ENCODE peak calls at places on chromosomes 3 and 15, in ten cellular contexts. M is hepatocyte; D is iPS DF 6.9; B is A673; O is heart right ventricle; T is A549; A is CD8-positive, alpha-beta memory T cell; V is IMR-90; U is upper lobe of right lung; P is ovary. J is an unnamed sample. For H3K4me1, the result is how much of the 10 kb centered on the place peaks cover.

GRCh38 chr3:49020335-49021212 is 1.3 kb upstream of the NDUFAF3 start:
- DNase-seq in M (peak), D (no peak), B (no peak), O (peak), T (no peak), A (no peak), V (no peak), U (peak), P (no peak), J (no peak)

GRCh38 chr3:58508437-58508836 is 16.5 kb downstream of the KCTD6 start:
- DNase-seq in M (no peak), D (no peak), B (no peak), O (no peak), T (no peak), A (no peak), V (no peak), U (no peak), P (no peak), J (no peak)

GRCh38 chr15:89068325-89068784 is 19.9 kb upstream of the ABHD2 start:
- DNase-seq in M (no peak), D (no peak), B (peak), O (no peak), T (peak), A (no peak), V (peak), U (peak), P (peak), J (no peak)

GRCh38 chr15:34304613-34305012 is 33.0 kb downstream of the SLC12A6 start:
- DNase-seq in M (no peak), D (no peak), B (no peak), O (no peak), T (no peak), A (no peak), V (peak), U (no peak), P (no peak), J (no peak)

GRCh38 chr3:161977063-161977462 is 480.5 kb downstream of the OTOL1 start:
- DNase-seq in M (no peak), D (no peak), B (no peak), O (no peak), T (no peak), A (no peak), V (peak), U (no peak), P (no peak), J (no peak)

GRCh38 chr3:181725830-181726229 is 14.1 kb downstream of the SOX2 start:
- DNase-seq in M (no peak), D (no peak), B (no peak), O (no peak), T (no peak), A (no peak), V (no peak), U (no peak), P (no peak), J (no peak)

GRCh38 chr15:76904461-76905012 is 603 bp downstream of the SCAPER start:
- DNase-seq in M (peak), D (peak), B (peak), O (peak), T (peak), A (peak), V (peak), U (peak), P (no peak), J (no peak)

GRCh38 chr3:141112686-141113255 is 61.6 kb downstream of the SPSB4 start:
- DNase-seq in M (no peak), D (no peak), B (no peak), O (no peak), T (no peak), A (no peak), V (no peak), U (no peak), P (no peak), J (peak)

GRCh38 chr15:39511000-39511914 is 69.6 kb upstream of the THBS1 start:
- DNase-seq in M (peak), D (no peak), B (no peak), O (peak), T (peak), A (no peak), V (peak), U (no peak), P (peak), J (peak)

GRCh38 chr3:179146911-179147570 is 1.1 kb upstream of the PIK3CA start:
- DNase-seq in M (peak), D (no peak), B (peak), O (no peak), T (peak), A (peak), V (peak), U (no peak), P (no peak), J (no peak)

GRCh38 chr15:66830358-66830757 is 128.3 kb downstream of the SMAD6 start:
- DNase-seq in M (no peak), D (no peak), B (no peak), O (peak), T (peak), A (no peak), V (peak), U (peak), P (peak), J (no peak)

GRCh38 chr3:31878231-31878838 is 102.7 kb downstream of the OSBPL10 start:
- DNase-seq in M (no peak), D (no peak), B (no peak), O (no peak), T (no peak), A (no peak), V (peak), U (no peak), P (no peak), J (no peak)

GRCh38 chr15:27844018-27844666 is 255.0 kb downstream of the OCA2 start:
- DNase-seq in M (no peak), D (no peak), B (no peak), O (no peak), T (no peak), A (no peak), V (peak), U (no peak), P (no peak), J (peak)

GRCh38 chr15:78921940-78922339 is 22.9 kb downstream of the CTSH start:
- DNase-seq in M (no peak), D (no peak), B (no peak), O (no peak), T (no peak), A (no peak), V (no peak), U (no peak), P (peak), J (no peak)

GRCh38 chr3:161273589-161274218 is 52.6 kb downstream of the NMD3 start:
- DNase-seq in M (peak), D (no peak), B (peak), O (no peak), T (peak), A (peak), V (peak), U (no peak), P (no peak), J (no peak)

GRCh38 chr3:10738688-10739372 is 77.2 kb upstream of the SLC6A11 start:
- DNase-seq in M (peak), D (peak), B (peak), O (peak), T (peak), A (peak), V (peak), U (peak), P (peak), J (peak)

GRCh38 chr3:8773941-8774542 is 4.6 kb upstream of the OXTR start:
- DNase-seq in M (no peak), D (no peak), B (no peak), O (no peak), T (no peak), A (no peak), V (no peak), U (no peak), P (no peak), J (no peak)

GRCh38 chr3:154023148-154023547 is 98.0 kb upstream of the ARHGEF26 start:
- DNase-seq in M (peak), D (no peak), B (no peak), O (no peak), T (peak), A (no peak), V (no peak), U (no peak), P (no peak), J (no peak)

GRCh38 chr3:42270561-42270960 is 4.6 kb upstream of the CCK start:
- DNase-seq in M (no peak), D (no peak), B (no peak), O (no peak), T (no peak), A (no peak), V (no peak), U (no peak), P (no peak), J (no peak)

GRCh38 chr3:38170722-38171121 is 5.4 kb downstream of the OXSR1 start:
- DNase-seq in M (no peak), D (no peak), B (no peak), O (no peak), T (no peak), A (no peak), V (no peak), U (no peak), P (no peak), J (no peak)
- H3K4me1 ChIP-seq in M (under half), D (under half), B (under half), O (half or more), T (half or more), A (half or more), V (under half), U (under half), P (under half), J (under half)

DNA sequence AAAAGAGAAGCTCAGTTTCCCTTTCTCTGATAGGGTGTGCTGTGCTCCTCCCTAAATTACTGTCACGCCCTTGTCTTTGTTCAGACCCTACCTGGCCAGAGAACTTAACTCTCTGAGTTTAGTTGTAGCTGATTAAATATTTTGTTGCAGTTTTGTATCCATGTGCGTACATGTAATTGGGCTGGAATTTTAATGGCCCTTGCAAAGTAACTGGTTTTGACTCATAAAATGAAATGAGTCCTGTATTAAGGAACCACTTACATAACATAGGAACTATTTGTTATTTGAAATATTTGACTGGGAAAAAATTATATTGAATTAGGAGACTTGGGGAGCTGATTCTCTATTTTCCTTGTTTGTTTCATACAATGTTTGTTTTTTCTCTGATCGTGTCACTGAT is 80.2 kb downstream of the LRRK1 start:
- DNase-seq in M (no peak), D (no peak), B (no peak), O (no peak), T (no peak), A (no peak), V (peak), U (no peak), P (no peak), J (peak)
- H3K27ac ChIP-seq in M (no peak), D (no peak), B (no peak), O (no peak), T (no peak), A (no peak), V (no peak), U (no peak), P (no peak), J (no peak)

DNA sequence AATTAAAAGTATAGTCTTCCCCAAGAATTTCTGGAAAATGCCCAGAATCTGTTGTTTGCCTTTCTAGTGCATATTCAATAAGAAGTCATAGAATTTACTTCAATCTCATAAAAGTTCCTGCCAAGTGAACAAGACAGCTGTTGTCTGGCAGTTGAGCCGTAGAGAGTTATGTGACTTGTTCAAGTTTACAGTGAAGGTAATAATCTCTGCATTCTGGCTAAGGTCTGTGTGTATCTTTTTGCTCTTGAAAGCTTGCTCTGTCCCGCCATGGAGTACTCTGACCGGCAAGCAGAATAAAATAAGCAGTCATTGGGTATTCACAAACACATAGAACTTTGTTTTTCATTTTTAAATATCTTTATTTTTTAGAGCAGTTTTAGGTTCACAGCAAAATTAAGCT is 77.8 kb downstream of the GHSR start:
- DNase-seq in M (no peak), D (no peak), B (no peak), O (no peak), T (no peak), A (no peak), V (no peak), U (no peak), P (no peak), J (no peak)
- H3K4me1 ChIP-seq in M (under half), D (under half), B (under half), O (under half), T (under half), A (under half), V (under half), U (under half), P (under half), J (under half)

DNA sequence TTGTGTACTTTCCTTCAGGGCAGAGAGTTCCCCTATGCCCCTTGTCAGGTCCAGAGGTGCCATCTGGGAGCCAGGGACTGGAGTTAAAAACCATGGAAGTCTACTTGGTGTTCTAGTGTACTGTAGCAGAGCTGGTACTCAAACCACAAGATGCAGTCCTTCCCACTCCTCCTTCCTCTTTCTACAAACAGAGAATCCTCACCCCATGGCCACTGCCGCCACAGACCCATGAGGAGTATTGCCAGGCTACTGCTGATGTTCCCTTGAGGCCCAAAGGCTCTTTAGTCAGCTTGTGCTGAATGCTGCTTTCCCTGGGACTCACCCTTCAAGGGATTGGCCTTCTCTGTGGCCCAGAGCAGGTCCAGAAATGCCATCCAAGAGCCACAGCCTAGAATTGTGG is 229.2 kb upstream of the ZPLD1 start:
- DNase-seq in M (no peak), D (no peak), B (no peak), O (no peak), T (no peak), A (no peak), V (no peak), U (peak), P (no peak), J (no peak)
- H3K27ac ChIP-seq in M (no peak), D (no peak), B (no peak), O (no peak), T (no peak), A (no peak), V (no peak), U (no peak), P (no peak), J (peak)